ENCODE peak calls at places on chromosome 14, in eight cellular contexts. One of them, this sample, is unnamed.

GRCh38 chr14:73771848-73772705 is 57.9 kb upstream of the PNMA1 start:
- DNase-seq in T-cell: peak; percentile 47
- DNase-seq in neural crest cell: no peak
- DNase-seq in activated naive CD4-positive, alpha-beta T cell: no peak
- DNase-seq in C1 segment of cervical spinal cord: no peak
- DNase-seq in cardiac muscle cell: peak; percentile 65
- DNase-seq in H54: no peak
- DNase-seq in Right ventricle myocardium superior: peak; percentile 44
- DNase-seq in this sample: peak; percentile 19

GRCh38 chr14:41785696-41786095 is 179.0 kb downstream of the LRFN5 start:
- DNase-seq in T-cell: no peak
- DNase-seq in neural crest cell: no peak
- DNase-seq in activated naive CD4-positive, alpha-beta T cell: no peak
- DNase-seq in C1 segment of cervical spinal cord: no peak
- DNase-seq in cardiac muscle cell: no peak
- DNase-seq in H54: no peak
- DNase-seq in Right ventricle myocardium superior: no peak
- DNase-seq in this sample: peak; percentile 4

GRCh38 chr14:34775922-34776321 is 61.5 kb upstream of the CFL2 start:
- DNase-seq in T-cell: no peak
- DNase-seq in neural crest cell: no peak
- DNase-seq in activated naive CD4-positive, alpha-beta T cell: no peak
- DNase-seq in C1 segment of cervical spinal cord: no peak
- DNase-seq in cardiac muscle cell: no peak
- DNase-seq in H54: no peak
- DNase-seq in Right ventricle myocardium superior: no peak
- DNase-seq in this sample: no peak

GRCh38 chr14:104119700-104120251 is 18.6 kb upstream of the KIF26A start:
- DNase-seq in T-cell: no peak
- DNase-seq in neural crest cell: no peak
- DNase-seq in activated naive CD4-positive, alpha-beta T cell: no peak
- DNase-seq in C1 segment of cervical spinal cord: no peak
- DNase-seq in cardiac muscle cell: no peak
- DNase-seq in H54: no peak
- DNase-seq in Right ventricle myocardium superior: peak; percentile 20
- DNase-seq in this sample: no peak

GRCh38 chr14:55705651-55706340 is 125.8 kb downstream of the KTN1 start:
- DNase-seq in T-cell: no peak
- DNase-seq in neural crest cell: no peak
- DNase-seq in activated naive CD4-positive, alpha-beta T cell: no peak
- DNase-seq in C1 segment of cervical spinal cord: no peak
- DNase-seq in cardiac muscle cell: no peak
- DNase-seq in H54: no peak
- DNase-seq in Right ventricle myocardium superior: no peak
- DNase-seq in this sample: no peak

GRCh38 chr14:95222870-95223398 is 65.6 kb upstream of the DICER1 start:
- DNase-seq in T-cell: no peak
- DNase-seq in neural crest cell: no peak
- DNase-seq in activated naive CD4-positive, alpha-beta T cell: no peak
- DNase-seq in C1 segment of cervical spinal cord: no peak
- DNase-seq in cardiac muscle cell: no peak
- DNase-seq in H54: no peak
- DNase-seq in Right ventricle myocardium superior: no peak
- DNase-seq in this sample: no peak

GRCh38 chr14:54683882-54684794 is 117.2 kb downstream of the SAMD4A start:
- DNase-seq in T-cell: no peak
- DNase-seq in neural crest cell: no peak
- DNase-seq in activated naive CD4-positive, alpha-beta T cell: no peak
- DNase-seq in C1 segment of cervical spinal cord: no peak
- DNase-seq in cardiac muscle cell: no peak
- DNase-seq in H54: no peak
- DNase-seq in Right ventricle myocardium superior: peak; percentile 65
- DNase-seq in this sample: no peak

GRCh38 chr14:102525213-102526143 is 15.9 kb upstream of the ANKRD9 start:
- DNase-seq in T-cell: no peak
- DNase-seq in neural crest cell: no peak
- DNase-seq in activated naive CD4-positive, alpha-beta T cell: no peak
- DNase-seq in C1 segment of cervical spinal cord: no peak
- DNase-seq in cardiac muscle cell: no peak
- DNase-seq in H54: no peak
- DNase-seq in Right ventricle myocardium superior: no peak
- DNase-seq in this sample: no peak

GRCh38 chr14:28704153-28704552 is 62.4 kb upstream of the FOXG1 start:
- DNase-seq in T-cell: no peak
- DNase-seq in neural crest cell: no peak
- DNase-seq in activated naive CD4-positive, alpha-beta T cell: no peak
- DNase-seq in C1 segment of cervical spinal cord: no peak
- DNase-seq in cardiac muscle cell: no peak
- DNase-seq in H54: no peak
- DNase-seq in Right ventricle myocardium superior: no peak
- DNase-seq in this sample: no peak

GRCh38 chr14:78697341-78697740 is 527.2 kb downstream of the NRXN3 start:
- DNase-seq in T-cell: no peak
- DNase-seq in neural crest cell: no peak
- DNase-seq in activated naive CD4-positive, alpha-beta T cell: no peak
- DNase-seq in C1 segment of cervical spinal cord: no peak
- DNase-seq in cardiac muscle cell: peak; percentile 29
- DNase-seq in H54: no peak
- DNase-seq in Right ventricle myocardium superior: no peak
- DNase-seq in this sample: no peak

GRCh38 chr14:103273847-103274615 is 60.0 kb upstream of the EIF5 start:
- DNase-seq in T-cell: no peak
- DNase-seq in neural crest cell: no peak
- DNase-seq in activated naive CD4-positive, alpha-beta T cell: no peak
- DNase-seq in C1 segment of cervical spinal cord: no peak
- DNase-seq in cardiac muscle cell: no peak
- DNase-seq in H54: no peak
- DNase-seq in Right ventricle myocardium superior: no peak
- DNase-seq in this sample: no peak

GRCh38 chr14:32657081-32657480 is 281.6 kb upstream of the NPAS3 start:
- DNase-seq in T-cell: no peak
- DNase-seq in neural crest cell: no peak
- DNase-seq in activated naive CD4-positive, alpha-beta T cell: no peak
- DNase-seq in C1 segment of cervical spinal cord: peak; percentile 35
- DNase-seq in cardiac muscle cell: no peak
- DNase-seq in H54: no peak
- DNase-seq in Right ventricle myocardium superior: no peak
- DNase-seq in this sample: no peak

GRCh38 chr14:97251423-97252155 is 454.4 kb downstream of the VRK1 start:
- DNase-seq in T-cell: no peak
- DNase-seq in neural crest cell: no peak
- DNase-seq in activated naive CD4-positive, alpha-beta T cell: no peak
- DNase-seq in C1 segment of cervical spinal cord: no peak
- DNase-seq in cardiac muscle cell: no peak
- DNase-seq in H54: no peak
- DNase-seq in Right ventricle myocardium superior: no peak
- DNase-seq in this sample: no peak